ENCODE peak calls at places on chromosomes 4 and X, in ten cellular contexts. U is H4; J is stimulated activated CD4-positive, alpha-beta T cell treated with anti-CD3 and anti-CD28 coated beads, TNF-alpha, amount 100 ng/mL, for 4 hours; P is neural progenitor cell; Z is endothelial cell; R is HuH-7; N is esophagus squamous epithelium; X is foreskin fibroblast; D is NCI-H1105 treated with DMSO at 0.1 percent for 48 hours; T is activated CD4-positive, alpha-beta T cell treated with anti-CD3 and anti-CD28 coated beads, Interleukin-2, amount 10 ng/mL, durations not matched to agents 7 days and 5 days. F is an unnamed sample.

GRCh38 chr4:47065099-47065498 is 33.7 kb downstream of the GABRB1 start:
- DNase-seq in X (no peak), Z (no peak), J (no peak), R (no peak), U (no peak), N (no peak), D (no peak), T (no peak), P (no peak), F (no peak)

GRCh38 chr4:2587215-2587823 is 50.9 kb downstream of the FAM193A start:
- DNase-seq in D (no peak), J (no peak), P (no peak), T (no peak), U (no peak), R (no peak), Z (no peak), N (no peak), X (no peak), F (no peak)

GRCh38 chrX:107450823-107451509 is 1.5 kb downstream of the FRMPD3 start:
- DNase-seq in Z (peak; percentile 46), R (peak; percentile 52), D (no peak), X (no peak), U (no peak), P (peak; percentile 82), T (no peak), J (no peak), N (no peak), F (no peak)

GRCh38 chrX:1453390-1453783 is 678 bp upstream of the ASMTL start:
- DNase-seq in Z (no peak), N (no peak), R (peak; percentile 61), T (no peak), P (no peak), D (no peak), X (peak; percentile 55), U (no peak), J (no peak), F (no peak)

GRCh38 chr4:174292473-174292872 is 8.8 kb downstream of the CEP44 start:
- DNase-seq in Z (no peak), R (no peak), X (no peak), J (no peak), T (no peak), D (no peak), U (no peak), P (no peak), N (no peak), F (no peak)

GRCh38 chr4:8391972-8392371 is 48.6 kb downstream of the ACOX3 start:
- DNase-seq in R (no peak), D (no peak), P (no peak), U (no peak), Z (no peak), T (no peak), J (no peak), X (peak; percentile 87), N (no peak), F (no peak)

GRCh38 chr4:3463556-3464348 is 646 bp downstream of the DOK7 start:
- DNase-seq in N (no peak), T (no peak), Z (no peak), P (no peak), R (no peak), U (no peak), D (no peak), J (no peak), X (no peak), F (no peak)

GRCh38 chrX:108165349-108166111 is 74.0 kb downstream of the ATG4A start:
- DNase-seq in J (no peak), U (peak; percentile 60), X (peak; percentile 33), N (no peak), D (peak; percentile 4), T (no peak), R (peak; percentile 34), Z (peak; percentile 15), P (peak; percentile 60), F (no peak)

GRCh38 chr4:4680243-4680642 is 138.4 kb upstream of the STX18 start:
- DNase-seq in Z (no peak), R (no peak), N (no peak), D (no peak), J (no peak), P (no peak), U (no peak), T (no peak), X (no peak), F (no peak)

GRCh38 chr4:48340276-48340904 is 939 bp upstream of the SLAIN2 start:
- DNase-seq in U (peak; percentile 66), R (no peak), P (peak; percentile 67), T (peak; percentile 26), J (no peak), X (peak; percentile 71), D (no peak), Z (peak; percentile 6), N (no peak), F (no peak)

GRCh38 chr4:3285558-3286334 is 7.1 kb upstream of the RGS12 start:
- DNase-seq in D (no peak), Z (no peak), X (peak; percentile 61), J (no peak), P (no peak), U (peak; percentile 87), R (no peak), T (no peak), N (no peak), F (peak; percentile 55)

GRCh38 chr4:163542275-163542674 is 47.8 kb downstream of the TMA16 start:
- DNase-seq in P (no peak), T (no peak), J (no peak), U (no peak), X (peak; percentile 34), N (no peak), R (no peak), Z (no peak), D (no peak), F (no peak)

GRCh38 chrX:129932792-129933321 is 26.9 kb downstream of the UTP14A start:
- DNase-seq in N (no peak), D (no peak), J (no peak), X (no peak), R (no peak), U (no peak), T (no peak), Z (peak; percentile 20), P (peak; percentile 62), F (no peak)

GRCh38 chrX:50430917-50431316 is 39.7 kb downstream of the DGKK start:
- DNase-seq in N (no peak), U (peak; percentile 2), D (no peak), P (no peak), X (no peak), J (no peak), R (no peak), T (no peak), Z (no peak), F (no peak)

GRCh38 chr4:3465698-3466671 is 2.9 kb downstream of the DOK7 start:
- DNase-seq in Z (peak; percentile 52), N (no peak), P (peak; percentile 76), T (no peak), J (no peak), U (no peak), D (no peak), X (no peak), R (peak; percentile 87), F (no peak)

GRCh38 chrX:10395643-10396042 is 224.7 kb downstream of the MID1 start:
- DNase-seq in D (no peak), R (no peak), J (no peak), N (no peak), U (no peak), T (no peak), X (no peak), Z (no peak), P (no peak), F (no peak)

GRCh38 chr4:31408136-31408535 is 688.0 kb downstream of the PCDH7 start:
- DNase-seq in U (no peak), R (no peak), J (no peak), N (no peak), T (no peak), Z (no peak), P (no peak), D (peak; percentile 32), X (no peak), F (no peak)

GRCh38 chr4:167032876-167033275 is 201.4 kb downstream of the SPOCK3 start:
- DNase-seq in T (no peak), X (peak; percentile 47), J (no peak), D (no peak), R (no peak), P (no peak), U (no peak), N (no peak), Z (no peak), F (no peak)

GRCh38 chr4:20805716-20806115 is 105.5 kb downstream of the PACRGL start:
- DNase-seq in D (no peak), R (no peak), Z (no peak), P (no peak), N (no peak), T (no peak), U (no peak), J (no peak), X (no peak), F (no peak)

GRCh38 chrX:153900806-153901752 is 3.4 kb upstream of the AVPR2 start:
- DNase-seq in P (peak; percentile 35), T (peak; percentile 65), N (no peak), U (peak; percentile 86), J (no peak), X (peak; percentile 83), R (no peak), D (peak; percentile 55), Z (no peak), F (peak; percentile 47)

GRCh38 chrX:54223581-54223980 is 40.5 kb upstream of the FAM120C start:
- DNase-seq in X (no peak), U (no peak), D (no peak), P (peak; percentile 4), J (no peak), N (no peak), T (no peak), R (no peak), Z (no peak), F (no peak)

GRCh38 chrX:54481751-54482150 is 14.3 kb downstream of the FGD1 start:
- DNase-seq in J (no peak), X (no peak), R (no peak), Z (peak; percentile 5), U (no peak), T (no peak), D (no peak), P (no peak), N (no peak), F (no peak)

GRCh38 chr4:162682651-162683050 is 484.0 kb downstream of the NAF1 start:
- DNase-seq in Z (no peak), P (no peak), N (no peak), T (no peak), D (no peak), J (no peak), U (peak; percentile 13), R (no peak), X (no peak), F (no peak)

GRCh38 chrX:31590581-31591113 is 518.8 kb upstream of the FTHL17 start:
- DNase-seq in R (no peak), J (no peak), N (no peak), Z (no peak), U (peak; percentile 73), P (no peak), T (no peak), X (peak; percentile 35), D (no peak), F (no peak)

GRCh38 chrX:24956828-24957227 is 58.9 kb downstream of the ARX start:
- DNase-seq in T (no peak), D (no peak), N (no peak), X (peak; percentile 1), J (no peak), R (no peak), Z (no peak), U (peak; percentile 4), P (no peak), F (no peak)

F was measured in activated B cell treated with CpG ODN at 0.5 μM for 24 hours.